ENCODE peak calls at places on chromosomes 12 and 14, in eight cellular contexts. M is HCEC 1CT, B is iris pigment epithelial cell, D is left colon, C is GM12891, R is HT1080, P is NCI-H1092 treated with DMSO at 0.1 percent for 48 hours, S is MCF 10A. L is an unnamed sample.
A peak's percentile ranks its signal among the peaks of the same experiment; 100 is the strongest.

GRCh38 chr14:58808828-58809227 is 171.1 kb downstream of the DACT1 start:
- DNase-seq in M (peak; percentile 54), P (peak; percentile 51), C (no peak), S (peak; percentile 67), D (no peak), R (no peak), B (peak; percentile 81), L (no peak)

GRCh38 chr12:119180380-119181040 is 1.8 kb downstream of the HSPB8 start:
- DNase-seq in R (peak; percentile 37), D (peak; percentile 13), B (no peak), C (no peak), P (no peak), S (no peak), M (no peak), L (no peak)

GRCh38 chr12:33370318-33370717 is 69.3 kb downstream of the SYT10 start:
- DNase-seq in D (no peak), B (no peak), R (no peak), P (no peak), M (no peak), S (no peak), C (no peak), L (no peak)

GRCh38 chr12:6312529-6313325 is 2.2 kb downstream of the PLEKHG6 start:
- DNase-seq in S (peak; percentile 84), R (no peak), C (no peak), B (no peak), D (peak; percentile 88), M (no peak), P (no peak), L (no peak)

GRCh38 chr14:64303471-64303917 is 9.3 kb upstream of the ESR2 start:
- DNase-seq in S (peak; percentile 79), B (peak; percentile 61), C (peak; percentile 37), R (peak; percentile 56), P (peak; percentile 80), D (no peak), M (peak; percentile 71), L (peak; percentile 36)

GRCh38 chr12:55470088-55470830 is at the start of gene OR6C70:
- DNase-seq in S (peak; percentile 57), R (no peak), D (no peak), P (no peak), C (no peak), M (no peak), B (no peak), L (no peak)

GRCh38 chr12:75087656-75088055 is 122.0 kb downstream of the KCNC2 start:
- DNase-seq in C (no peak), D (no peak), P (no peak), B (peak; percentile 3), R (peak; percentile 19), S (peak; percentile 11), M (peak; percentile 26), L (no peak)

GRCh38 chr14:29282169-29282568 is 515.6 kb downstream of the FOXG1 start:
- DNase-seq in D (no peak), M (peak; percentile 62), S (no peak), B (peak; percentile 42), C (no peak), R (peak; percentile 29), P (no peak), L (no peak)

GRCh38 chr12:131690320-131690719 is 20.6 kb upstream of the SFSWAP start:
- DNase-seq in R (no peak), P (no peak), D (no peak), C (no peak), M (no peak), S (no peak), B (no peak), L (no peak)

GRCh38 chr12:131808744-131809371 is 19.3 kb upstream of the MMP17 start:
- DNase-seq in D (peak; percentile 62), C (peak; percentile 70), B (no peak), M (no peak), S (no peak), R (no peak), P (no peak), L (no peak)